ENCODE peak calls at places on chromosomes 1 and 21, in seven cellular contexts. R, T, A, X, W, V and O are unnamed samples.
A peak's percentile ranks its signal among the peaks of the same experiment; 100 is the strongest.

GRCh38 chr1:65026235-65026634 is 59.9 kb upstream of the JAK1 start:
- DNase-seq in T (no peak), X (no peak), A (no peak), R (no peak), W (no peak), V (no peak), O (no peak)

GRCh38 chr21:35932232-35932911 is 128.0 kb downstream of the SETD4 start:
- DNase-seq in W (no peak), V (peak; percentile 92), X (peak; percentile 70), T (peak; percentile 86), R (peak; percentile 92), A (peak; percentile 44), O (peak; percentile 61)

GRCh38 chr1:118217073-118217620 is 32.1 kb upstream of the SPAG17 start:
- DNase-seq in W (no peak), X (no peak), V (no peak), R (no peak), T (no peak), A (no peak), O (no peak)

GRCh38 chr1:159076753-159077656 is at the start of gene AIM2:
- DNase-seq in X (no peak), W (no peak), T (no peak), V (no peak), A (no peak), R (peak; percentile 69), O (no peak)

GRCh38 chr1:202664083-202664482 is 46.2 kb downstream of the SYT2 start:
- DNase-seq in T (no peak), R (peak; percentile 31), W (no peak), V (peak; percentile 17), X (no peak), A (no peak), O (no peak)

GRCh38 chr1:81699234-81699633 is 101.5 kb upstream of the ADGRL2 start:
- DNase-seq in T (no peak), W (no peak), V (peak; percentile 96), A (no peak), X (no peak), R (peak; percentile 80), O (no peak)

GRCh38 chr1:67945733-67946374 is 104.6 kb downstream of the DIRAS3 start:
- DNase-seq in R (no peak), W (peak; percentile 87), X (no peak), T (no peak), A (no peak), V (no peak), O (no peak)

GRCh38 chr1:1330366-1331067 is 563 bp upstream of the TAS1R3 start:
- DNase-seq in X (no peak), R (peak; percentile 25), T (no peak), W (no peak), A (no peak), V (no peak), O (no peak)

GRCh38 chr1:215059947-215060346 is 22.6 kb upstream of the KCNK2 start:
- DNase-seq in V (no peak), X (no peak), W (no peak), R (no peak), T (no peak), A (no peak), O (no peak)

GRCh38 chr1:93475691-93476090 is 27.8 kb downstream of the FNBP1L start:
- DNase-seq in X (no peak), A (no peak), R (no peak), T (no peak), W (no peak), V (no peak), O (no peak)

GRCh38 chr1:156560585-156561163 is 11.7 kb downstream of the IQGAP3 start:
- DNase-seq in V (no peak), W (no peak), T (no peak), R (no peak), X (no peak), A (no peak), O (no peak)

GRCh38 chr1:233097546-233098254 is 147.3 kb downstream of the NTPCR start:
- DNase-seq in V (peak; percentile 81), X (no peak), A (no peak), R (peak; percentile 11), T (no peak), W (no peak), O (no peak)

GRCh38 chr1:181152892-181153633 is 64.6 kb downstream of the IER5 start:
- DNase-seq in R (peak; percentile 43), T (no peak), A (peak; percentile 61), V (no peak), X (peak; percentile 63), W (no peak), O (peak; percentile 95)